ENCODE peak calls at places on chromosomes 7 and 10, in six cellular contexts. K, U, L, M, J and S are unnamed samples.

GRCh38 chr10:100730739-100731602 is 14.4 kb upstream of the PAX2 start:
- DNase-seq in L (no peak), J (no peak), K (no peak), M (peak; percentile 84), U (peak; percentile 51), S (no peak)

GRCh38 chr10:132946806-132947530 is 4.6 kb upstream of the CFAP46 start:
- DNase-seq in L (no peak), U (peak; percentile 25), M (no peak), J (no peak), K (no peak), S (no peak)

GRCh38 chr7:16962986-16963385 is 81.2 kb upstream of the AGR3 start:
- DNase-seq in L (no peak), J (no peak), K (no peak), U (no peak), M (no peak), S (no peak)

GRCh38 chr10:2978111-2978510 is 89.2 kb upstream of the PFKP start:
- DNase-seq in L (no peak), M (no peak), K (no peak), J (no peak), U (no peak), S (no peak)

GRCh38 chr7:72249106-72249505 is 163.0 kb downstream of the CALN1 start:
- DNase-seq in L (no peak), U (no peak), K (no peak), M (no peak), J (no peak), S (no peak)

GRCh38 chr7:25117226-25118047 is 7.6 kb downstream of the CYCS start:
- DNase-seq in J (no peak), L (no peak), M (no peak), K (no peak), U (peak; percentile 72), S (no peak)

GRCh38 chr7:129417073-129417472 is 17.2 kb upstream of the STRIP2 start:
- DNase-seq in L (no peak), U (no peak), J (no peak), M (no peak), K (no peak), S (no peak)

GRCh38 chr10:24307696-24308476 is 98.9 kb downstream of the KIAA1217 start:
- DNase-seq in U (no peak), K (no peak), M (no peak), J (no peak), L (no peak), S (no peak)

GRCh38 chr7:115217373-115217772 is 295.5 kb downstream of the MDFIC start:
- DNase-seq in K (no peak), J (no peak), U (no peak), M (no peak), L (no peak), S (no peak)

GRCh38 chr10:133459454-133460207 is 5.9 kb downstream of the SCART1 start:
- DNase-seq in K (no peak), L (no peak), U (no peak), M (peak; percentile 85), J (no peak), S (no peak)

GRCh38 chr7:55160539-55160938 is 141.7 kb downstream of the EGFR start:
- DNase-seq in J (no peak), M (peak; percentile 75), U (no peak), L (no peak), K (no peak), S (no peak)

GRCh38 chr7:64187408-64187807 is 19.6 kb upstream of the ZNF735 start:
- DNase-seq in L (no peak), M (peak; percentile 29), K (no peak), U (no peak), J (no peak), S (no peak)

GRCh38 chr7:102393467-102393866 is 2.7 kb upstream of the PRKRIP1 start:
- DNase-seq in J (no peak), K (no peak), M (no peak), L (no peak), U (no peak), S (no peak)

GRCh38 chr10:25934673-25935139 is 677 bp downstream of the MYO3A start:
- DNase-seq in M (peak; percentile 87), U (no peak), K (no peak), J (no peak), L (no peak), S (no peak)

GRCh38 chr10:34104829-34105572 is 710.1 kb downstream of the PARD3 start:
- DNase-seq in L (no peak), J (no peak), K (no peak), U (no peak), M (no peak), S (no peak)

GRCh38 chr7:114786455-114786854 is 135.4 kb upstream of the MDFIC start:
- DNase-seq in J (no peak), M (no peak), K (no peak), L (no peak), U (no peak), S (no peak)

GRCh38 chr10:6130851-6131470 is 42.1 kb downstream of the RBM17 start:
- DNase-seq in K (no peak), L (no peak), M (no peak), U (peak; percentile 29), J (no peak), S (no peak)

GRCh38 chr10:28285816-28286215 is 17.0 kb downstream of the MPP7 start:
- DNase-seq in L (no peak), U (no peak), K (no peak), J (no peak), M (no peak), S (no peak)

GRCh38 chr10:28282341-28282740 is 20.5 kb downstream of the MPP7 start:
- DNase-seq in L (no peak), U (no peak), J (no peak), M (no peak), K (no peak), S (no peak)

GRCh38 chr10:28281726-28282325 is 21.0 kb downstream of the MPP7 start:
- DNase-seq in U (no peak), K (no peak), M (no peak), L (no peak), J (no peak), S (no peak)

GRCh38 chr10:28283251-28283650 is 19.6 kb downstream of the MPP7 start:
- DNase-seq in K (no peak), L (no peak), J (no peak), U (no peak), M (no peak), S (no peak)

DNA sequence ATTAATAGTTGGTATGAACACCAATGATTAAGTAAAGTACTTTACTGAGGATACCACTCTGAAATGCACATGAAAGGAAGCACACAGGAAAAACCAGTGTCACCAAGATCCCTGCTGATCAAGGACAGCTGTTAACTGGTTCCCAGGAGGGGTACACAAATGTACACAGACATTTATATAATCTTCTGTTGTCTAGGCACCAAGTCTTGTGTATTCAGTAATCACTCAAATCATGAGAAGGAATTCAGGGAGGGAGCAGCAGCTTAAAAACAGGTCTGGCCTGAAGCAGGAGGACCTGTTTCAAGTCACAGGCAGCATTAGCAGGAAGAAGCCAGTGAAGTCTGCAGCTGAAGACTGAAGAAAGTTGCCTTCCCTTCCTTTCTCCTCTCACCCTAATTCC is 18.7 kb downstream of the MPP7 start:
- DNase-seq in M (no peak), J (no peak), L (no peak), U (no peak), K (no peak), S (no peak)
- H3K27ac ChIP-seq in M (no peak overlapping the region), J (no peak overlapping the region), L (no peak overlapping the region), U (no peak overlapping the region), K (no peak overlapping the region), S (peak overlapping the region; percentile 72)

GRCh38 chr10:113683300-113683699 is 3.6 kb downstream of the CASP7 start:
- DNase-seq in J (no peak), K (no peak), U (no peak), M (no peak), L (no peak), S (no peak)

GRCh38 chr10:113681533-113682470 is 2.1 kb downstream of the CASP7 start:
- DNase-seq in K (no peak), M (no peak), J (no peak), U (no peak), L (no peak), S (no peak)

GRCh38 chr10:113680172-113681111 is 730 bp downstream of the CASP7 start:
- DNase-seq in L (peak; percentile 45), M (peak; percentile 27), J (peak; percentile 43), U (peak; percentile 73), K (peak; percentile 63), S (no peak)

DNA sequence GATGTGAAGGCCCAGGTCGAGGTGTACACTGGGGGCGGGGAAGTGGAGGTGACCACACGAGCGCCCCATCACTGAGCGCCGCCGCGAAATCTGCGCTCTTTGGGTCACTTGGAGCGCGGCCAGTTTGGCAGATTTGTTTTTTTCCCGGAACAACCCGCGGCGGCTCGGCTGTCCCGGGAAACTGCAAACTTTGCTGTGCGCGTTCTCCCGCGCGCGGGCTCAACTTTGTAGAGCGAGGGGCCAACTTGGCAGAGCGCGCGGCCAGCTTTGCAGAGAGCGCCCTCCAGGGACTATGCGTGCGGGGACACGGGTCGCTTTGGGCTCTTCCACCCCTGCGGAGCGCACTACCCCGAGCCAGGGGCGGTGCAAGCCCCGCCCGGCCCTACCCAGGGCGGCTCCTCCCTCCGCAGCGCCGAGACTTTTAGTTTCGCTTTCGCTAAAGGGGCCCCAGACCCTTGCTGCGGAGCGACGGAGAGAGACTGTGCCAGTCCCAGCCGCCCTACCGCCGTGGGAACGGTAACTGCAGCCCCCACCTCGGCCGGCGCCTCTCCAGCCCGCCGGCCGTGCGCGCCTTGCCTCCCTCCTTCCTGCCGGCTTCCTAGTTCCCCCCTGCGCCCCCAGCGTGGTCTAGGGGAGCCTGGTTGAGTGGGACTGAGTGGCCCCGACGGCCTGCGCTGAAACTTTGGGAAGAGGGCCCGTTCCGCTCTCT is at the start of gene CASP7:
- DNase-seq in U (peak; percentile 92), L (peak; percentile 75), M (peak; percentile 94), K (peak; percentile 91), J (peak; percentile 87), S (no peak)
- TF ChIP-seq POLR2A in U (peak; percentile 83), L (peak; percentile 73), M (peak; percentile 66), K (no peak), J (peak; percentile 27), S (no peak)

GRCh38 chr10:4217187-4217586 is 432.2 kb upstream of the KLF6 start:
- DNase-seq in L (no peak), K (no peak), M (no peak), J (no peak), U (peak; percentile 60), S (no peak)
- H3K4me3 ChIP-seq in L (no peak overlapping the region), K (no peak overlapping the region), M (no peak overlapping the region), J (no peak overlapping the region), U (no peak overlapping the region), S (no peak overlapping the region)

DNA sequence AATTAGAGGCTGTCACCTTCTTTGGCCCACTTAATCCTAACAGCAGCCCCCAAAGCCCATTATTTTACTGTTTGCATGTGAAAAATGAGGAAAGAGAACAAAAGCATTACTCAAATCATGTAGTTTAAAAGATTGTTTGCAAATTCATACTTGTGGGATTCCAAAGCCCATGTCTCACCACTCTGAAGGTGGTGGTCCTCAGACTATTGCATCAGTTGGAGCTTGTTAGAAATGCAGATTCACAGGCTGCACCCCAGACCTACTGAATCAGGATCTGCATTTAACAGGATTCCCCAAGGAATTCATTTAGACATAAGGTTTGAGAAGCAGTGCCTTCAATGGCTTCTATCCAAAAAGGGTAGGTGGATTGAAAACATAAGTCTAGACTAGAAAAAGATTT is 93.7 kb upstream of the PDE1C start:
- DNase-seq in U (no peak), K (no peak), L (no peak), J (no peak), M (no peak), S (no peak)
- H3K27ac ChIP-seq in U (no peak overlapping the region), K (peak overlapping the region; percentile 90), L (no peak overlapping the region), J (no peak overlapping the region), M (no peak overlapping the region), S (peak overlapping the region; percentile 54)

GRCh38 chr10:8306685-8307364 is 252.3 kb downstream of the GATA3 start:
- DNase-seq in L (no peak), U (no peak), K (no peak), J (no peak), M (no peak), S (no peak)
- TF ChIP-seq POLR2A in L (no peak), U (no peak), K (no peak), J (no peak), M (no peak), S (no peak)